ENCODE peak calls at places on chromosomes 16 and 17, in six cellular contexts. One of them, this sample, is unnamed.

GRCh38 chr16:58885528-58886170 is 151.5 kb upstream of the GOT2 start:
- DNase-seq in HFFc6: no peak
- DNase-seq in neural progenitor cell: no peak
- DNase-seq in upper lobe of right lung: no peak
- DNase-seq in CD8-positive, alpha-beta T cell: no peak
- DNase-seq in tibial artery: no peak
- DNase-seq in this sample: no peak

GRCh38 chr17:75400326-75400939 is 5.0 kb downstream of the GRB2 start:
- DNase-seq in CD8-positive, alpha-beta T cell: no peak
- DNase-seq in neural progenitor cell: no peak
- DNase-seq in HFFc6: no peak
- DNase-seq in tibial artery: no peak
- DNase-seq in upper lobe of right lung: no peak
- DNase-seq in this sample: no peak

GRCh38 chr16:11583171-11583570 is 3.5 kb downstream of the LITAF start:
- DNase-seq in tibial artery: no peak
- DNase-seq in neural progenitor cell: no peak
- DNase-seq in upper lobe of right lung: no peak
- DNase-seq in HFFc6: peak; percentile 41
- DNase-seq in CD8-positive, alpha-beta T cell: no peak
- DNase-seq in this sample: no peak

GRCh38 chr16:85665373-85665740 is 23.4 kb downstream of the GINS2 start:
- DNase-seq in upper lobe of right lung: no peak
- DNase-seq in HFFc6: no peak
- DNase-seq in neural progenitor cell: no peak
- DNase-seq in tibial artery: no peak
- DNase-seq in CD8-positive, alpha-beta T cell: no peak
- DNase-seq in this sample: no peak

GRCh38 chr17:39696731-39697130 is 3.1 kb upstream of the ERBB2 start:
- DNase-seq in upper lobe of right lung: peak; percentile 46
- DNase-seq in HFFc6: no peak
- DNase-seq in neural progenitor cell: no peak
- DNase-seq in tibial artery: no peak
- DNase-seq in CD8-positive, alpha-beta T cell: no peak
- DNase-seq in this sample: no peak

GRCh38 chr17:82215095-82215971 is 2.7 kb upstream of the CCDC57 start:
- DNase-seq in upper lobe of right lung: peak; percentile 64
- DNase-seq in tibial artery: no peak
- DNase-seq in HFFc6: no peak
- DNase-seq in CD8-positive, alpha-beta T cell: no peak
- DNase-seq in neural progenitor cell: no peak
- DNase-seq in this sample: peak; percentile 54

GRCh38 chr16:6573577-6573976 is 759.1 kb upstream of the RBFOX1 start:
- DNase-seq in tibial artery: no peak
- DNase-seq in neural progenitor cell: peak; percentile 79
- DNase-seq in HFFc6: no peak
- DNase-seq in CD8-positive, alpha-beta T cell: no peak
- DNase-seq in upper lobe of right lung: peak; percentile 67
- DNase-seq in this sample: no peak

GRCh38 chr16:48373258-48374050 is 11.8 kb downstream of the SIAH1 start:
- DNase-seq in HFFc6: no peak
- DNase-seq in upper lobe of right lung: no peak
- DNase-seq in neural progenitor cell: no peak
- DNase-seq in CD8-positive, alpha-beta T cell: no peak
- DNase-seq in tibial artery: no peak
- DNase-seq in this sample: no peak

GRCh38 chr17:40452074-40452787 is 9.0 kb downstream of the IGFBP4 start:
- DNase-seq in CD8-positive, alpha-beta T cell: no peak
- DNase-seq in neural progenitor cell: no peak
- DNase-seq in upper lobe of right lung: no peak
- DNase-seq in HFFc6: peak; percentile 92
- DNase-seq in tibial artery: peak; percentile 48
- DNase-seq in this sample: no peak

GRCh38 chr16:88961031-88961430 is 16.0 kb downstream of the CBFA2T3 start:
- DNase-seq in CD8-positive, alpha-beta T cell: no peak
- DNase-seq in upper lobe of right lung: no peak
- DNase-seq in HFFc6: no peak
- DNase-seq in neural progenitor cell: no peak
- DNase-seq in tibial artery: no peak
- DNase-seq in this sample: no peak

GRCh38 chr17:80743181-80743771 is 198.6 kb downstream of the RPTOR start:
- DNase-seq in CD8-positive, alpha-beta T cell: peak; percentile 50
- DNase-seq in neural progenitor cell: no peak
- DNase-seq in HFFc6: no peak
- DNase-seq in upper lobe of right lung: no peak
- DNase-seq in tibial artery: no peak
- DNase-seq in this sample: no peak

GRCh38 chr17:1498233-1498632 is 5.7 kb upstream of the MYO1C start:
- DNase-seq in tibial artery: no peak
- DNase-seq in CD8-positive, alpha-beta T cell: no peak
- DNase-seq in HFFc6: no peak
- DNase-seq in neural progenitor cell: no peak
- DNase-seq in upper lobe of right lung: no peak
- DNase-seq in this sample: no peak

GRCh38 chr17:63474914-63475460 is 1.9 kb upstream of the ACE start:
- DNase-seq in tibial artery: no peak
- DNase-seq in CD8-positive, alpha-beta T cell: no peak
- DNase-seq in HFFc6: no peak
- DNase-seq in upper lobe of right lung: no peak
- DNase-seq in neural progenitor cell: no peak
- DNase-seq in this sample: no peak

GRCh38 chr17:11351479-11351878 is 110.5 kb downstream of the SHISA6 start:
- DNase-seq in tibial artery: no peak
- DNase-seq in neural progenitor cell: no peak
- DNase-seq in upper lobe of right lung: no peak
- DNase-seq in HFFc6: no peak
- DNase-seq in CD8-positive, alpha-beta T cell: no peak
- DNase-seq in this sample: no peak

GRCh38 chr17:76735586-76736348 is 1.4 kb downstream of the SRSF2 start:
- DNase-seq in CD8-positive, alpha-beta T cell: no peak
- DNase-seq in neural progenitor cell: no peak
- DNase-seq in upper lobe of right lung: no peak
- DNase-seq in tibial artery: no peak
- DNase-seq in HFFc6: no peak
- DNase-seq in this sample: no peak

GRCh38 chr17:78374631-78375274 is 3.7 kb upstream of the PGS1 start:
- DNase-seq in tibial artery: no peak
- DNase-seq in neural progenitor cell: peak; percentile 80
- DNase-seq in HFFc6: peak; percentile 54
- DNase-seq in upper lobe of right lung: no peak
- DNase-seq in CD8-positive, alpha-beta T cell: no peak
- DNase-seq in this sample: no peak

DNA sequence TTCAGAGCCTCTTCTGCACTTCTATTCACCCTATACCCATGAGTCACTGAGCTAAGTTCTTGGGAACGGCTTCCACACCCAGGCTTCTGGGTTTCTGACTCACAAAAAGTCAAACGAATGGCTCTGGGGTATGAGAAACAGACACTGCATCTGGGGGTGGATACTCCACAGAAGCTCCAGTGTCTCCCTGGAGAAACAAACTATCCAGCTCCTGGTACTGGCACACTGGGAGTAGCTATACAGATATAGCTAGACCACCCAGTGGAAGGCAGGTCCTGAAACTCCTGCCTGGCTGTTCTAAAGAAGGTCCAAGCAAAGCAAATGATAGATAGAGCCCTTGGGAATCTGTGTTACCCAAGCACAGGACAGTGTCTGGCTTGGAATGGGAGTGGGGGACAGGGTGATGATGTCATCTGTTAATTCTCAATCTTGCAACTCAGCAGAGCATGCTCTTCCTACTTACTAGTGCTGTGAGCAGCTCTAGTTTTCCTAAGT is 6.9 kb downstream of the MMP28 start:
- DNase-seq in upper lobe of right lung: no peak
- DNase-seq in tibial artery: no peak
- DNase-seq in CD8-positive, alpha-beta T cell: no peak
- DNase-seq in neural progenitor cell: no peak
- DNase-seq in HFFc6: peak; percentile 89
- DNase-seq in this sample: no peak
- TF ChIP-seq CTCF in upper lobe of right lung: no peak
- TF ChIP-seq CTCF in tibial artery: no peak
- TF ChIP-seq CTCF in CD8-positive, alpha-beta T cell: no peak
- TF ChIP-seq CTCF in neural progenitor cell: no peak
- TF ChIP-seq CTCF in HFFc6: no peak
- TF ChIP-seq CTCF in this sample: no peak

GRCh38 chr16:80947239-80947638 is 59.4 kb downstream of the CMC2 start:
- DNase-seq in tibial artery: no peak
- DNase-seq in CD8-positive, alpha-beta T cell: no peak
- DNase-seq in HFFc6: no peak
- DNase-seq in neural progenitor cell: no peak
- DNase-seq in upper lobe of right lung: no peak
- DNase-seq in this sample: no peak

GRCh38 chr16:80954985-80955384 is 51.7 kb downstream of the CMC2 start:
- DNase-seq in upper lobe of right lung: no peak
- DNase-seq in CD8-positive, alpha-beta T cell: no peak
- DNase-seq in HFFc6: no peak
- DNase-seq in tibial artery: no peak
- DNase-seq in neural progenitor cell: no peak
- DNase-seq in this sample: no peak

GRCh38 chr16:80947708-80948615 is 58.7 kb downstream of the CMC2 start:
- DNase-seq in tibial artery: no peak
- DNase-seq in CD8-positive, alpha-beta T cell: no peak
- DNase-seq in neural progenitor cell: peak; percentile 52
- DNase-seq in upper lobe of right lung: no peak
- DNase-seq in HFFc6: no peak
- DNase-seq in this sample: no peak

GRCh38 chr16:80946481-80946880 is 60.2 kb downstream of the CMC2 start:
- DNase-seq in HFFc6: no peak
- DNase-seq in CD8-positive, alpha-beta T cell: no peak
- DNase-seq in tibial artery: no peak
- DNase-seq in upper lobe of right lung: no peak
- DNase-seq in neural progenitor cell: no peak
- DNase-seq in this sample: no peak

GRCh38 chr16:80948886-80949502 is 57.7 kb downstream of the CMC2 start:
- DNase-seq in tibial artery: peak; percentile 45
- DNase-seq in HFFc6: peak; percentile 29
- DNase-seq in CD8-positive, alpha-beta T cell: no peak
- DNase-seq in neural progenitor cell: peak; percentile 88
- DNase-seq in upper lobe of right lung: peak; percentile 70
- DNase-seq in this sample: no peak
- TF ChIP-seq CTCF in tibial artery: peak; percentile 42
- TF ChIP-seq CTCF in HFFc6: peak; percentile 88
- TF ChIP-seq CTCF in CD8-positive, alpha-beta T cell: no peak
- TF ChIP-seq CTCF in neural progenitor cell: peak; percentile 93
- TF ChIP-seq CTCF in upper lobe of right lung: peak; percentile 58
- TF ChIP-seq CTCF in this sample: peak; percentile 68

GRCh38 chr17:74089869-74090464 is 113.5 kb upstream of the RPL38 start:
- DNase-seq in tibial artery: peak; percentile 26
- DNase-seq in upper lobe of right lung: peak; percentile 78
- DNase-seq in neural progenitor cell: peak; percentile 78
- DNase-seq in CD8-positive, alpha-beta T cell: no peak
- DNase-seq in HFFc6: no peak
- DNase-seq in this sample: peak; percentile 9
- TF ChIP-seq CTCF in tibial artery: peak; percentile 14
- TF ChIP-seq CTCF in upper lobe of right lung: peak; percentile 49
- TF ChIP-seq CTCF in neural progenitor cell: peak; percentile 76
- TF ChIP-seq CTCF in CD8-positive, alpha-beta T cell: no peak
- TF ChIP-seq CTCF in HFFc6: peak; percentile 53
- TF ChIP-seq CTCF in this sample: peak; percentile 10

GRCh38 chr17:73248532-73248931 is 13.1 kb downstream of the CPSF4L start:
- DNase-seq in neural progenitor cell: no peak
- DNase-seq in CD8-positive, alpha-beta T cell: no peak
- DNase-seq in tibial artery: no peak
- DNase-seq in HFFc6: no peak
- DNase-seq in upper lobe of right lung: no peak
- DNase-seq in this sample: no peak

GRCh38 chr17:73249700-73250099 is 12.0 kb downstream of the CPSF4L start:
- DNase-seq in CD8-positive, alpha-beta T cell: no peak
- DNase-seq in upper lobe of right lung: no peak
- DNase-seq in HFFc6: no peak
- DNase-seq in neural progenitor cell: no peak
- DNase-seq in tibial artery: no peak
- DNase-seq in this sample: no peak

GRCh38 chr17:73251871-73252270 is 9.8 kb downstream of the CPSF4L start:
- DNase-seq in neural progenitor cell: no peak
- DNase-seq in tibial artery: no peak
- DNase-seq in HFFc6: no peak
- DNase-seq in CD8-positive, alpha-beta T cell: no peak
- DNase-seq in upper lobe of right lung: no peak
- DNase-seq in this sample: no peak

GRCh38 chr17:73250851-73251640 is 10.6 kb downstream of the CPSF4L start:
- DNase-seq in CD8-positive, alpha-beta T cell: no peak
- DNase-seq in HFFc6: no peak
- DNase-seq in upper lobe of right lung: no peak
- DNase-seq in tibial artery: no peak
- DNase-seq in neural progenitor cell: no peak
- DNase-seq in this sample: no peak

GRCh38 chr17:73247728-73248127 is 14.0 kb downstream of the CPSF4L start:
- DNase-seq in HFFc6: no peak
- DNase-seq in neural progenitor cell: no peak
- DNase-seq in tibial artery: no peak
- DNase-seq in upper lobe of right lung: no peak
- DNase-seq in CD8-positive, alpha-beta T cell: no peak
- DNase-seq in this sample: no peak
- TF ChIP-seq CTCF in HFFc6: peak; percentile 39
- TF ChIP-seq CTCF in neural progenitor cell: no peak
- TF ChIP-seq CTCF in tibial artery: no peak
- TF ChIP-seq CTCF in upper lobe of right lung: peak; percentile 12
- TF ChIP-seq CTCF in CD8-positive, alpha-beta T cell: no peak
- TF ChIP-seq CTCF in this sample: no peak

GRCh38 chr17:7858487-7858832 is 657 bp downstream of the CYB5D1 start:
- DNase-seq in neural progenitor cell: peak; percentile 88
- DNase-seq in upper lobe of right lung: peak; percentile 72
- DNase-seq in HFFc6: peak; percentile 66
- DNase-seq in tibial artery: no peak
- DNase-seq in CD8-positive, alpha-beta T cell: no peak
- DNase-seq in this sample: peak; percentile 41
- TF ChIP-seq CTCF in neural progenitor cell: peak; percentile 51
- TF ChIP-seq CTCF in upper lobe of right lung: peak; percentile 38
- TF ChIP-seq CTCF in HFFc6: peak; percentile 73
- TF ChIP-seq CTCF in tibial artery: no peak
- TF ChIP-seq CTCF in CD8-positive, alpha-beta T cell: no peak
- TF ChIP-seq CTCF in this sample: no peak

DNA sequence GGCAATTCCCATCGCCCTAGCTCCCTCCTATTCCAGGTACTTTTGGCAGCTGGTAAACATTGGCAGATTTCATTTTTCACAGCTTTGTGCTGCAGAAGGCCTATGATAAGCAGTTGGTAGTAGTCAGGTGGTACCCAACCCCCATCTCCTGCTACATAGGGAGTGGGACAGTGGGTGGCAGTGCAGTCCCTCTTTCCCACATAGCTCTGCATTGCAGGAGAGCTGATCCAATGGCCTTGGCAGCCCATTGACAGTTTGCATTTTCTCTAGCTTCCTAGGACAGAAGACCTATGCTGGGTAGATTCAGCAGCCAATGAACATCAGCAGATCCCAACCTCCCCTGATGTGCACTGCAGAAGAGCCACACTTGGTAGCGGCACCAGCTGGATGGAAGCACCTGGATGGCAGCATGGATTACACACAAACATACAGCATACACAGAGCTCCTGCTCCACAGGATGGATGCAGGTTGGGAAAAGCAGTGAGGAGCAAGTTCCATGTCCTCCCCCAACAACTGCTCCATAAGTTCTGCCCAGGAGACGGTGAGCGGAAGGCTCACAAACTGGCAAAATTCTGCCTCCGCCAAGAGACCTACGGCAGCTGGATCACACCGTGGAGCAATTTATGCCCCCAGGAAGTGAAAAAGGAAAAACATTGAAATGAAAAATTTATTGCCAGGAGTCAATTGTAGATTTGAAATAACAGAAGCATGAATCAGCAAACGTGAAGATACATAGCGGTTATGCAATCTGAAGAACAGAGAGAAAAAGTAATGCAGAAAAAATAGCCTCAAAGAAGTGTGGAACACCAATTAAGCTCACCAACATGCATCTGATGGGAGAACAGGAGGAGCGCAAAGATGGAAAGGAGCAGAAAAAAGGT is 95.7 kb downstream of the CACNG1 start:
- DNase-seq in neural progenitor cell: peak; percentile 23
- DNase-seq in tibial artery: no peak
- DNase-seq in HFFc6: peak; percentile 20
- DNase-seq in upper lobe of right lung: no peak
- DNase-seq in CD8-positive, alpha-beta T cell: no peak
- DNase-seq in this sample: no peak
- TF ChIP-seq CTCF in neural progenitor cell: peak; percentile 22
- TF ChIP-seq CTCF in tibial artery: no peak
- TF ChIP-seq CTCF in HFFc6: no peak
- TF ChIP-seq CTCF in upper lobe of right lung: no peak
- TF ChIP-seq CTCF in CD8-positive, alpha-beta T cell: no peak
- TF ChIP-seq CTCF in this sample: no peak

This sample was measured in B cell.